ENCODE peak calls at places on chromosomes 5 and 9, in six cellular contexts. R, X, H, K, U and I are unnamed samples.

GRCh38 chr5:141665995-141666940 is 15.1 kb upstream of the FCHSD1 start:
- DNase-seq in K (no peak), X (no peak), H (no peak), R (no peak), U (no peak), I (no peak)

GRCh38 chr5:158456756-158457155 is 597.8 kb upstream of the CLINT1 start:
- DNase-seq in U (no peak), H (no peak), K (no peak), R (peak; percentile 44), X (no peak), I (peak; percentile 3)

GRCh38 chr9:23603311-23603710 is 222.7 kb downstream of the ELAVL2 start:
- DNase-seq in K (no peak), U (no peak), H (no peak), R (no peak), X (no peak), I (no peak)

GRCh38 chr9:73270967-73271722 is 119.5 kb downstream of the ANXA1 start:
- DNase-seq in R (no peak), U (no peak), X (no peak), K (no peak), H (peak; percentile 10), I (peak; percentile 75)

GRCh38 chr9:131969469-131969989 is 110.1 kb downstream of the MED27 start:
- DNase-seq in U (no peak), K (no peak), R (peak; percentile 76), H (no peak), X (no peak), I (no peak)

GRCh38 chr5:126599499-126599898 is 1.2 kb upstream of the PHAX start:
- DNase-seq in K (no peak), H (no peak), X (no peak), U (no peak), R (no peak), I (no peak)

GRCh38 chr5:171893290-171893890 is 107.8 kb downstream of the SMIM23 start:
- DNase-seq in H (no peak), K (no peak), X (no peak), R (no peak), U (no peak), I (no peak)

GRCh38 chr9:121603028-121603427 is 48.4 kb upstream of the DAB2IP start:
- DNase-seq in U (no peak), H (no peak), R (peak; percentile 82), K (no peak), X (no peak), I (no peak)

GRCh38 chr5:113090336-113091106 is 113.9 kb downstream of the DCP2 start:
- DNase-seq in K (no peak), X (no peak), H (no peak), U (no peak), R (peak; percentile 33), I (no peak)

GRCh38 chr5:34415559-34416198 is 240.4 kb upstream of the RAI14 start:
- DNase-seq in K (peak; percentile 23), U (no peak), H (no peak), R (no peak), X (no peak), I (no peak)

GRCh38 chr5:97044057-97044456 is 98.4 kb downstream of the LIX1 start:
- DNase-seq in H (peak; percentile 4), X (peak; percentile 12), U (peak; percentile 17), R (no peak), K (no peak), I (peak; percentile 27)

GRCh38 chr5:117302473-117302872 is 727.9 kb upstream of the SEMA6A start:
- DNase-seq in X (no peak), H (no peak), R (no peak), K (no peak), U (no peak), I (no peak)

GRCh38 chr9:105557804-105558610 is at the start of gene FKTN:
- DNase-seq in H (peak; percentile 64), K (peak; percentile 67), R (peak; percentile 86), U (peak; percentile 85), X (peak; percentile 53), I (peak; percentile 73)

GRCh38 chr9:92808726-92809451 is 44.3 kb upstream of the BICD2 start:
- DNase-seq in H (peak; percentile 68), U (peak; percentile 44), K (no peak), R (peak; percentile 86), X (no peak), I (peak; percentile 17)

DNA sequence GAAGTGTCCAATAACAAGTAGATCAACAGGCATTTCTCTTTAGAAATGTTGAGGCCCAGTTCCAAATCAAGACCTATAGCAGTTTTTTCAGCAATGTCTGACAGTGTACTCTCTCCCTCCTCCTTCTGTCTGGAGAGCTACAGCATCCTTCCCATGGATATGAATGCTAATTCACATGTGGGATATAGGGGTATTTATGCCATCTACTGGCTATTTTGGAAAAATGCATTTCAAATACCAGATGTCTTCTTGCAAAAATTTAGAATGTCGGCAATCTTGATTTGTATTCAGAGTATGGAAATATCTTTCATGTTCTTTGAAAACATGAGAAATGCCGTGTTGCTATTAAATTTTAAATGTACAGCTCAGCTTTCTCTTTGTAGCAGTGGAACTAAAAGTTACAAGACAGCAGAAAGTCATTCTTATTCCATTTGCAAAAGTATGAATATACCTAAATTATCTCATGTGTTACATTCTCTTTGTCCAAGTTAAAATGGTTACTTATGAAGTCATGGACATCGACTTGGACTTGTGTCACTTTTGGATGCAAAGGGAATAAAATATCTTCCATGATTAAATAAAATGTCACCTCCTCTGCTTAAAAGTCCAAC is 647.8 kb downstream of the TAF11L14 start:
- DNase-seq in K (no peak), R (peak; percentile 51), X (peak; percentile 58), H (no peak), U (peak; percentile 14), I (peak; percentile 17)
- TF ChIP-seq SIN3A in K (no peak), R (no peak), X (no peak), H (no peak), U (no peak), I (no peak)

GRCh38 chr9:37028425-37029031 is 5.5 kb downstream of the PAX5 start:
- DNase-seq in U (no peak), X (no peak), K (no peak), H (no peak), R (no peak), I (no peak)

GRCh38 chr9:37025381-37026084 is 8.5 kb downstream of the PAX5 start:
- DNase-seq in X (no peak), U (no peak), H (no peak), R (no peak), K (no peak), I (no peak)

GRCh38 chr9:37027582-37028424 is 6.3 kb downstream of the PAX5 start:
- DNase-seq in R (peak; percentile 99), K (peak; percentile 85), X (peak; percentile 65), H (peak; percentile 92), U (peak; percentile 99), I (peak; percentile 86)

GRCh38 chr9:37026936-37027581 is 7.0 kb downstream of the PAX5 start:
- DNase-seq in H (no peak), K (no peak), U (no peak), X (no peak), R (no peak), I (no peak)

GRCh38 chr9:37026085-37026935 is 7.8 kb downstream of the PAX5 start:
- DNase-seq in R (peak; percentile 80), X (no peak), K (no peak), U (no peak), H (no peak), I (no peak)
- TF ChIP-seq REST in R (no peak), X (no peak), K (no peak), U (no peak), H (no peak), I (no peak)

DNA sequence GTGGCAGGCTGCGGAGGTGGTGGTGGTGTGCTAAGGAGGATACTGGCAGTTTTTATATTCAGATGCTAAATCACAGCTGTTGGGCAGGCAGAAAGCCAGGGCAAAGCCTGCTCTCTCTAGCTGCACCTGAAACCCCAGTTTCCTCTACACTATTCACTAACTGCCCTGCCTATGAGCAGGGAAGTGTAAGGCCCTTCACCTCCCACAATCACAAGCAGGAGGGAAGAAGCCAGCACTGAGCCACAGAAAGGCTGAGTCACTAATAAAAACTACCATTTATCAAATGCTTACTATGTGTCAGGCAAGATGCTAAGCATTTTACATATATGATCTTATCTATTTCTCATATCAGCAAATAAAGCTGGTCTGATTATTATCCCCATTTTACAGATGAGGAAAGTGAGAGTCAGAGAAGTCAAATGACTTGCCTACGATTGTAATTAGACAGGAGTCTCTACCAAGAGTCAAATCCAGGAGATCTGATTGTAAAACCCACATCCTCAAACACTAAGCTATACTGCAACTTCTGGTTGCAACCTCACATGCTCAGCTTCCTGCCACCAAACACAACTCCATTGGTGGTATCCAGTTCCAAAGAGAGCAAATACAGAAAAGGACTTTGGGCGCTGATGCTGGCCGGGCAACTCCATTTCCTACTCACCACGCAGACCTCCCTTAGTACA is 17.7 kb upstream of the IL6ST start:
- DNase-seq in R (no peak), K (no peak), U (no peak), X (no peak), H (no peak), I (peak; percentile 90)
- H3K4me3 ChIP-seq in R (peak overlapping the region; percentile 36), K (no peak overlapping the region), U (no peak overlapping the region), X (no peak overlapping the region), H (no peak overlapping the region), I (no peak overlapping the region)

DNA sequence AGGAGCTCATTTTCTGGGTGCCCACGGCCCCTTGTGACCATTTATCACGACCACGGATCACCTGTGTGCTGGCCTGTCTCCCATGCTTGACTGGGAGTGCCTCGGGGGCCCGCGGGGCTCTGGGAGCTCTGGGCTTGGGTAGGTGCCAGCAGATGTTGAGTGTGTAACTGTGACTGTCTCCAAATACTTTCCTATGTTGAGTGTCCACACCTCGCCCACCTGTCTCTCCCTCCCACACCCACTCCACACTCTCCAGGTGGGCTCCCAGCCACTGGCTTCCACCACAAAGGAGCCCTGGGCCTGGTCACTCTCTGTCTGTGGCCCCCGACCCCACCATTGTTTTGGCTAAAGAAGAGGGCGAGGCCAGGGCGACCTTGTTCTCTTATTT is 196.4 kb downstream of the CDK5RAP2 start:
- DNase-seq in X (no peak), H (no peak), U (no peak), R (peak; percentile 41), K (no peak), I (no peak)
- TF ChIP-seq SIN3A in X (no peak), H (no peak), U (no peak), R (no peak), K (no peak), I (no peak)